ENCODE peak calls at places on chromosome 3, in six cellular contexts. O is fibroblast of pulmonary artery; A is NCI-H1105; W is T-helper 9 cell; N is GM04504; S is activated CD4-positive, alpha-beta T cell treated with anti-CD3 and anti-CD28 coated beads for 48 hours. T is an unnamed sample.

GRCh38 chr3:107816082-107816481 is 274.7 kb downstream of the CD47 start:
- DNase-seq in O (no peak), A (no peak), W (no peak), N (no peak), S (no peak), T (no peak)

GRCh38 chr3:195097331-195098255 is 173.4 kb downstream of the XXYLT1 start:
- DNase-seq in O (no peak), A (no peak), W (no peak), N (no peak), S (no peak), T (no peak)

GRCh38 chr3:114848087-114848486 is 299.0 kb downstream of the ZBTB20 start:
- DNase-seq in O (no peak), A (no peak), W (no peak), N (no peak), S (no peak), T (no peak)

GRCh38 chr3:128503164-128503651 is 10.2 kb upstream of the GATA2 start:
- DNase-seq in O (no peak), A (no peak), W (no peak), N (no peak), S (no peak), T (no peak)

GRCh38 chr3:176579741-176580185 is 617.5 kb downstream of the TBL1XR1 start:
- DNase-seq in O (peak), A (no peak), W (no peak), N (peak), S (no peak), T (no peak)

GRCh38 chr3:35137612-35138011 is 501.7 kb upstream of the ARPP21 start:
- DNase-seq in O (no peak), A (no peak), W (no peak), N (no peak), S (no peak), T (no peak)

GRCh38 chr3:25515131-25515530 is 87.1 kb downstream of the RARB start:
- DNase-seq in O (no peak), A (no peak), W (no peak), N (no peak), S (no peak), T (no peak)

GRCh38 chr3:171353423-171353822 is 106.8 kb downstream of the TNIK start:
- DNase-seq in O (no peak), A (no peak), W (no peak), N (no peak), S (no peak), T (no peak)

GRCh38 chr3:25460751-25461150 is 32.7 kb downstream of the RARB start:
- DNase-seq in O (peak), A (no peak), W (no peak), N (no peak), S (no peak), T (no peak)